ENCODE peak calls at places on chromosomes 11 and 22, in ten cellular contexts. M is bronchial epithelial cell, H is BJ, T is mucosa of descending colon, G is fibroblast of lung, X is WTC11, U is fibroblast of mammary gland, L is PC-3, P is pancreas, J is cardiac fibroblast. N is an unnamed sample.

GRCh38 chr11:83002047-83002446 is 69.7 kb downstream of the RAB30 start:
- DNase-seq in P (no peak), M (no peak), X (no peak), U (peak; percentile 57), T (no peak), J (peak; percentile 18), G (no peak), H (no peak), L (no peak), N (no peak)

GRCh38 chr22:49713003-49713402 is 114.7 kb downstream of the BRD1 start:
- DNase-seq in P (no peak), U (no peak), L (no peak), H (no peak), T (no peak), X (no peak), G (no peak), J (no peak), M (no peak), N (no peak)

GRCh38 chr22:29885610-29886009 is 2.6 kb downstream of the MTMR3 start:
- DNase-seq in J (no peak), L (no peak), H (no peak), U (no peak), T (no peak), P (no peak), X (no peak), M (peak; percentile 65), G (no peak), N (no peak)

GRCh38 chr22:43263645-43264514 is 76.9 kb upstream of the TTLL12 start:
- DNase-seq in M (peak; percentile 73), L (no peak), X (no peak), P (peak; percentile 50), H (no peak), U (peak; percentile 55), T (peak; percentile 67), G (peak; percentile 73), J (peak; percentile 88), N (peak; percentile 89)

GRCh38 chr11:94815705-94816344 is 47.7 kb downstream of the AMOTL1 start:
- DNase-seq in G (no peak), M (no peak), P (no peak), H (no peak), X (no peak), J (no peak), L (peak; percentile 65), T (no peak), U (peak; percentile 64), N (no peak)

GRCh38 chr11:13215157-13215556 is 62.4 kb upstream of the BMAL1 start:
- DNase-seq in P (no peak), T (no peak), G (peak; percentile 89), X (no peak), U (peak; percentile 97), L (peak; percentile 90), M (peak; percentile 93), J (no peak), H (no peak), N (no peak)

GRCh38 chr11:34492806-34493414 is 20.7 kb downstream of the ELF5 start:
- DNase-seq in U (peak; percentile 66), X (peak; percentile 57), H (no peak), G (peak; percentile 69), T (no peak), P (peak; percentile 34), J (peak; percentile 71), M (peak; percentile 62), L (peak; percentile 72), N (peak; percentile 58)

GRCh38 chr11:43578346-43579170 is 102.0 kb upstream of the HSD17B12 start:
- DNase-seq in P (no peak), G (peak; percentile 38), X (no peak), J (peak; percentile 15), T (no peak), U (peak; percentile 76), H (no peak), M (peak; percentile 61), L (peak; percentile 59), N (no peak)

GRCh38 chr22:23774114-23774921 is 1.7 kb downstream of the MMP11 start:
- DNase-seq in X (no peak), T (no peak), U (no peak), H (no peak), G (no peak), J (no peak), L (no peak), P (no peak), M (no peak), N (no peak)

GRCh38 chr22:23774922-23775436 is 2.3 kb downstream of the MMP11 start:
- DNase-seq in J (peak; percentile 83), M (no peak), X (no peak), L (no peak), P (no peak), U (peak; percentile 43), T (no peak), G (peak; percentile 77), H (no peak), N (no peak)

GRCh38 chr22:23773247-23774113 is 831 bp downstream of the MMP11 start:
- DNase-seq in X (peak; percentile 35), G (no peak), L (no peak), U (no peak), T (no peak), P (no peak), M (no peak), J (no peak), H (no peak), N (no peak)

GRCh38 chr22:23777776-23778575 is 5.3 kb downstream of the MMP11 start:
- DNase-seq in H (no peak), G (no peak), L (no peak), J (no peak), M (no peak), X (no peak), T (no peak), U (no peak), P (no peak), N (no peak)

DNA sequence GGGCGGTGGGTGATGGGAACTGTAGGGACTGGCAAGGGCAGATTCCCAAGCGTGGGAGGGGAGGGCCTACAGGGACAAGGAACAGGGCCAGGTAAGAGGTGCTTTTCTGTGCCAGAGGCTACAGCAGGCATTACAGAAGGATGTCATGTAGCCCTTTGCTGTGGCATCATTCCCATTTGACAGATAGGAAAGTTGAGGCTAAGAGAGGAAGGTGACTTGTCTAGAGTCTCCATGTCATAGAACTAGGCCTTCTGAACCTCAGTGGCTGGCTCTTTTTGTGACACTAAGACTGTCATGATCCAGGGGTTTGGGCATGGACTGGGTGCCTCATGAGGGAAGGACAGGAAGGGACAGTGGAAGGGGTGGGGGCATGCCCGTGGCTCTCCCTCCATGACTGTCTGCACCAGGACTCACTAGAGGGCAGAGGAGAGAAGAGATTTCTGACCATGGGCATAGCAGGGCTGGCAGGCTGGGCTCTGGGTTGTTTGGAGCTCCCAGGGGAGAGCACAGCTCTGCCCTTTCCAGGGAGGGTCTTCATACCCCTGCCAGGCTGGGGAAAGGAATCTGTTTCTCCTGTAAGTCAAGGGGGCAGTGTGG is 3.2 kb downstream of the MMP11 start:
- DNase-seq in H (no peak), X (no peak), G (no peak), L (no peak), J (no peak), M (no peak), P (no peak), T (no peak), U (no peak), N (no peak)
- TF ChIP-seq CTCF in H (no peak), X (no peak), G (no peak), L (no peak), J (no peak), M (no peak), P (no peak), T (no peak), U (no peak), N (no peak)

DNA sequence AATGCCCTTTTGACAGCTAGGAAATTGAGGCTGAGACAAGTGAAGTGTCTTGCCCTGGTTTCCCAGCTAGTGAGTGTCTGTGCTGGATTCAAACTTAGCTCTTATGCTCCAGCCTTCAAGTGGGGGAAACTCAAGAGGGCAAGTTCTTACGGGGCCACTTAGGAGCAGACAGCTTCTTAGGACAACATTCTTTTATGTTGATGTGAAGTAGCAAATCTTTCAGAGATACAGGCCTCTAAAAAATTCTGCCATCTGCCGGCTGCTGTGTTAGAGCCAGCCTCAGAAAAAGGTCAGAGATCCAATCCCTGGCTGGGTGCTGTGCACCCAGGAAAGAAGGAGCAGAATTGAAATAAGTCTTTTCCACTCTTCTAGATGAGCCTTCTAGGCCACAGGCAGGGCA is 26.6 kb downstream of the TIMP3 start:
- DNase-seq in L (no peak), X (no peak), T (no peak), H (no peak), U (no peak), G (no peak), J (no peak), M (no peak), P (no peak), N (no peak)
- TF ChIP-seq CTCF in L (peak; percentile 21), X (no peak), T (no peak), H (peak; percentile 28), U (no peak), G (peak; percentile 37), J (peak; percentile 27), M (peak; percentile 47), P (no peak), N (no peak)

DNA sequence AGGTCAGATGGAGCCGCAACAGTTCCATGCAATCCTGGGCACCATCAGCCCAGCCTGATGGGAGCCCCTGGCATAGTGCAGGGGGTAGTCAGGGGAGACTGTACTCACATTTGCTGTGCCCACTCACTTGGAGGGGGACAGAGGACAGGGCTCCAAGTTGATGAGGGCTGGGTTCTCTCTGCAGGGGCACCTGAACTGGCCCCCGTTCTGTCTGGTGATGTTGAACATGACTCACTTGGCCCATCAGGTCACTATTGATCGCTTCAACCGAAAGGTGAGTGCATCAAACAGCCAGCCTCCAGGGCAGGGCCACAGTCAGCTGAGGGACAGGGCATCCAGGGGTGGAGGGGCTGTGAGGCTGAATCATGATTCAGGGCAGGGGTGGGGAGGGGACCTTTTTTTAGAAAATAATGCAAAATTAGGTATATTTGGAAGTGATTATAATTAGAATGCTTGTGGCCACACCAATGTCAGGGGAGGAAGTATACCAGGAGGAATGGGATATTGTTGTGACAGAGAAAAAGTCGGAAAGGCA is 66.4 kb downstream of the OTOG start:
- DNase-seq in H (no peak), J (no peak), M (no peak), G (no peak), U (no peak), T (no peak), L (no peak), X (no peak), P (no peak), N (no peak)
- TF ChIP-seq CTCF in H (no peak), J (no peak), M (no peak), G (no peak), U (no peak), T (no peak), L (no peak), X (no peak), P (no peak), N (no peak)

GRCh38 chr11:120182357-120182756 is 28.5 kb upstream of the OAF start:
- DNase-seq in M (no peak), G (no peak), P (peak; percentile 11), J (no peak), H (no peak), U (no peak), X (no peak), T (peak; percentile 23), L (no peak), N (no peak)

GRCh38 chr11:120184371-120184945 is 26.4 kb upstream of the OAF start:
- DNase-seq in J (no peak), G (no peak), T (peak; percentile 53), U (peak; percentile 56), H (no peak), M (no peak), L (no peak), P (peak; percentile 33), X (no peak), N (no peak)

GRCh38 chr11:120183701-120184141 is 27.1 kb upstream of the OAF start:
- DNase-seq in M (no peak), H (no peak), U (no peak), G (no peak), J (no peak), T (peak; percentile 31), L (no peak), P (peak; percentile 16), X (no peak), N (no peak)

GRCh38 chr11:120181446-120181992 is 29.3 kb upstream of the OAF start:
- DNase-seq in M (no peak), T (no peak), H (no peak), P (no peak), J (no peak), U (no peak), X (no peak), G (no peak), L (no peak), N (no peak)

DNA sequence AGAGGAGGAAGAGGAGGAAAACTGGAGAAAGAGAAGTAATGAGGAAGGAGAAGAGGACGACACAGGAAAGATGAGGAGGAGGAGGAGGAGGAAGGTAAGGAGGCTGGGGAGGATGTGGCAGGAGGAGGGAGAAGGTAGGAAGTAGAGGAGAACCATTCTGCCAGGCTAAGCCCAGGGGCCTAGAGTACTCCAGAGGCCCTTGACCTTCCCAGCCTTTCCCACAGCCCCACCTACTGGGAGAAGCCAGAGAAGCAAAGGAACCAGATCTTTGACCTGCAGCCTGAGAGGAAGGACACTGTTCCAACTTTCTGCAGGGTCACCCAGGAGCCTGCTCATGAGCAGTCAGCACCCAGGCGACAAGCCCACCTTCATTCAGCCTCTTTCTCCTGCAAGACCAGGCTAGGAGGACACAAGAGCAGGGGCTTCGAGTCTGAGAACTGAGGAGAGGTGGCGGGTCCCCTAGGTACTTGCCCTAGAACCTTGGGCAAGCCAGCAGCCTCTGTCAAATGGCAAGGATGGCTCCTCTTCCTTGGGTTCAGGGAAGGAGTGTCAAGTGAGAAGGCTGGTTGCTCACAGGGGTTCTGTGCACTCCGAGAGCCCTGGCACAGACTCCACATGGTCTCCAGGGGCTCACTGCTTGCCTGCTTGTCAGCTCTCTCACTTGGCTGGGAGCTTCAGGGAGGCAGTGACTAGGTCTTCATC is 27.9 kb upstream of the OAF start:
- DNase-seq in P (peak; percentile 69), U (peak; percentile 72), T (peak; percentile 70), L (peak; percentile 47), M (peak; percentile 33), J (peak; percentile 37), H (no peak), G (no peak), X (peak; percentile 77), N (no peak)
- TF ChIP-seq CTCF in P (peak; percentile 24), U (peak; percentile 62), T (peak; percentile 42), L (peak; percentile 69), M (peak; percentile 74), J (peak; percentile 44), H (peak; percentile 44), G (peak; percentile 22), X (no peak), N (no peak)